ENCODE peak calls at places on chromosomes 12 and 14, in four cellular contexts. C, X, O and N are unnamed samples.

GRCh38 chr14:68011629-68012028 is 192.1 kb downstream of the RAD51B start:
- DNase-seq in C (no peak), X (no peak), O (no peak), N (peak; percentile 17)

GRCh38 chr12:122106891-122107660 is 28.5 kb downstream of the MLXIP start:
- DNase-seq in C (no peak), X (no peak), O (no peak), N (no peak)

GRCh38 chr14:97198813-97199212 is 401.6 kb downstream of the VRK1 start:
- DNase-seq in C (peak; percentile 7), X (no peak), O (no peak), N (no peak)

GRCh38 chr12:53056296-53056695 is 6.4 kb downstream of the TNS2 start:
- DNase-seq in C (no peak), X (no peak), O (no peak), N (no peak)

GRCh38 chr12:33438890-33439586 is 581 bp downstream of the SYT10 start:
- DNase-seq in C (peak; percentile 40), X (no peak), O (no peak), N (no peak)

GRCh38 chr12:119808441-119808840 is 68.7 kb downstream of the CIT start:
- DNase-seq in C (no peak), X (no peak), O (no peak), N (no peak)

GRCh38 chr12:32273712-32274111 is 125.6 kb upstream of the FGD4 start:
- DNase-seq in C (peak; percentile 17), X (no peak), O (no peak), N (no peak)

GRCh38 chr12:121796855-121797751 is 3.6 kb upstream of the RHOF start:
- DNase-seq in C (peak; percentile 72), X (peak; percentile 97), O (no peak), N (peak; percentile 49)

GRCh38 chr12:57609781-57610552 is 1.3 kb upstream of the ARHGEF25 start:
- DNase-seq in C (no peak), X (no peak), O (no peak), N (no peak)

GRCh38 chr12:11768233-11768965 is 118.9 kb downstream of the ETV6 start:
- DNase-seq in C (no peak), X (peak; percentile 35), O (no peak), N (no peak)

GRCh38 chr14:34837801-34838322 is 37.3 kb downstream of the BAZ1A start:
- DNase-seq in C (no peak), X (peak; percentile 99), O (no peak), N (no peak)

GRCh38 chr14:105505101-105505500 is 14.1 kb downstream of the TEDC1 start:
- DNase-seq in C (no peak), X (no peak), O (no peak), N (no peak)

GRCh38 chr12:20024194-20024593 is 344.1 kb upstream of the PDE3A start:
- DNase-seq in C (no peak), X (no peak), O (no peak), N (no peak)

GRCh38 chr12:20017772-20018171 is 350.6 kb upstream of the PDE3A start:
- DNase-seq in C (no peak), X (no peak), O (no peak), N (no peak)

DNA sequence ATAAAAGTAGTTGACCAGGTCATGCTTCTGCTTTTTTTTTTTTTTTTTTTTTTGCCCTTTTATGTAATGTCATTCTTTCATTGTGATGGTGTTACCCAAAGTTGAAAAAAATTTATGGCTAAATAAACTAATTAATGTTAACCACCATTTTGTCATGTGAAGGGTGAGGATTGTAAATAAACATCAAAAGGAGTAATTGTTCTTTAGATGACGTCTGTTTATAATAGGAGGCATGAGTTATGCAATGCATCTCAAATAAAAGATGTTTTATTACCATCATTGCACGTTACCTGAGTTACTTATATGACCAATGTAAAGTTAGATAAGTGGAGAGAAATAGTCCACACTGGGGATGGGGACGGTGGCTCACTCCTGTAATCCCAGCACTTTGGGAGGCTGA is 349.9 kb upstream of the PDE3A start:
- DNase-seq in C (no peak), X (no peak), O (no peak), N (no peak)
- TF ChIP-seq FOXK2 in C (no peak), X (no peak), O (no peak), N (no peak)

GRCh38 chr14:36511981-36512584 is 7.9 kb downstream of the NKX2-1 start:
- DNase-seq in C (no peak), X (no peak), O (no peak), N (no peak)
- TF ChIP-seq FOXK2 in C (no peak), X (no peak), O (no peak), N (no peak)

DNA sequence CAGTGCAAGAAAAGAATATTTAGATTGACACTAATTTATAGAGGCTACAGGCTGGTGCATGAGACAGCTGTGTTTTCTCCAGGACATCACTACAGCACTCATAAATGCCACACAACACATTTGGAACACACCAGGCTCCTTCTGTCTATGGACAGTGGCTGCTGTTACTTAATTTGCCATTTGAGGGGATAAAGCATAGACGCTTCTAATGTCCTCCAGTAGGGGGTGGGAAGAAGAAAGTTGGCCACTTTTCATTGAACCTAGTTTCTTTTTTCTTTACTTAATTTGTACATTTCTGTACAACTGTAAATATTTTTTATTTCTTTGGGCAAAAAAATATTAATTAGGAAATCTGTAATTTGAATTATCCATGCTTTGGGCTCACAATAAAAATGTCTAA is 12.4 kb upstream of the RTN1 start:
- DNase-seq in C (peak; percentile 17), X (no peak), O (no peak), N (peak; percentile 37)
- TF ChIP-seq FOXK2 in C (no peak), X (no peak), O (no peak), N (no peak)

DNA sequence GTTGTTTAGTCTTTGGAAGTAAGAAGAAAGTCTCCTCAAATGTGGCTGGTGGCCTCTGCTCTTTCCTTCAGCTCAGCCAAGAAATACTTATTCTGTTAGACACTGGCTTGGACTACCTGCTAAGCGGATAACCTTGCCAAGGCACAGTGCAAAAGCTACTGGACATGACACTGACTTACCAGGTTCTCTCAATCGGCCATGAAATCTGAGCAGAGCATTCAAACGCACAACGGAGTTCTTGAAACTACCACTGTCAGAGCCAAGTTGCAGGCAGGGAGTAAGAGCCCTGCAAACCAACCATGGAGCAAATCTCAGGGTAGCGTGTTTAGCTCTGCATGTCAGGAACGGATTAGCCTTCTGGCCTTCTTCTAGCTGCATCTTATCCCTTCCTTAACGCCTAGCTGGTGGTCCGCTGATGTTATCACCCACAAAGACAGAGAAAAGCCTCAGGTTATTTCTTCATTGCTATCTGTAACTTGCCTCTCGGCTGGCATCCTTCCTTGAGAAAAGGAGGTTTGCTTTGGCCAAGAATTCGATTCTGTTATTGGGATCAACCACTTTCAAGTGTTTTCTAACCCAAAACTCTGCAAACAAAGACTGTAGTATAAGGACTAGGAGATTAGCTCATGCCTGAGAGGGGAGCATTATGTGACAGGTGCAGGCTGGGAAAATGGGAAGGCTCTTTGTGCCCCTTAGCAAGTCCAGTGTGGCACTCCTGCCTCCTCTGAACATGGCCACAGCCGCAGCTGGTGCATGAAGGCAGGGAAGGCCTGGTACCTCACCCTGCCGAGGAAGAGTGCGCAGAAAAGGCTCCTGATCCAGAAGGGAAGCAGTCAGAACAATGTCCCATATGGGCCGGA is 223.4 kb downstream of the GLT1D1 start:
- DNase-seq in C (no peak), X (no peak), O (no peak), N (no peak)
- TF ChIP-seq FOXK2 in C (no peak), X (no peak), O (no peak), N (no peak)

DNA sequence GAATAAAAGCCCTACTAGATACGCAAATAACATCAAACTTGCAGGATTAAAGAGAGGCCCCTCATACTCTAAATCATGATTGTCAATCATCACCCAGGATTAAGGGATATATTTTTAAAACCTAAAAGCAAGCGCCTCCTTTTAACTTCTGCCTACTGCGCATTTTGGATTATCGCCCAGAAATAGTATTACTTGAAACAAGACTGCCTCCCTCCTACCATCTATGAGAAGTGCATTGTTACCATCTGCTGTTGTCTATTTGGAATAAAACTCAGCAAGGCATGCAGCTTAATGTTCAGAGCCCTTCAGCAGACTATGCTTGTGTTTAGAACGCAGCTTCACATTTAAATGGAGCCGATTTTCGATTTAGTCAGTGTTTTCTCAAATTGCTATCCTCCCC is 79.6 kb downstream of the EXOC5 start:
- DNase-seq in C (no peak), X (peak; percentile 3), O (no peak), N (peak; percentile 19)
- TF ChIP-seq FOXK2 in C (no peak), X (no peak), O (no peak), N (no peak)

GRCh38 chr12:47870175-47870781 is 34.5 kb downstream of the VDR start:
- DNase-seq in C (peak; percentile 41), X (peak; percentile 54), O (peak; percentile 43), N (peak; percentile 55)
- TF ChIP-seq FOXK2 in C (no peak), X (no peak), O (no peak), N (no peak)